ENCODE peak calls at places on chromosome 3, in four cellular contexts. K is neural crest cell, M is activated B cell treated with CpG ODN at 0.5 μM for 24 hours, L is colonic mucosa. A is an unnamed sample.

GRCh38 chr3:42745776-42746454 is 27.1 kb downstream of the CCDC13 start:
- DNase-seq in K (no peak), M (no peak), L (peak), A (peak)

GRCh38 chr3:72739521-72740466 is 108.5 kb downstream of the SHQ1 start:
- DNase-seq in K (no peak), M (no peak), L (peak), A (no peak)

GRCh38 chr3:77935418-77935817 is 895.5 kb downstream of the ROBO2 start:
- DNase-seq in K (no peak), M (no peak), L (no peak), A (no peak)

GRCh38 chr3:117706731-117707130 is 997.2 kb downstream of the TUSC7 start:
- DNase-seq in K (no peak), M (no peak), L (no peak), A (no peak)

GRCh38 chr3:18098960-18099587 is 326.1 kb downstream of the SATB1 start:
- DNase-seq in K (no peak), M (no peak), L (no peak), A (no peak)

GRCh38 chr3:182491571-182491970 is 301.7 kb upstream of the ATP11B start:
- DNase-seq in K (no peak), M (no peak), L (no peak), A (no peak)

GRCh38 chr3:184291044-184291737 is 7.8 kb upstream of the PSMD2 start:
- DNase-seq in K (no peak), M (no peak), L (no peak), A (no peak)

GRCh38 chr3:139353920-139354556 is 10.2 kb downstream of the MRPS22 start:
- DNase-seq in K (peak), M (no peak), L (no peak), A (no peak)

GRCh38 chr3:186239321-186239720 is 122.7 kb downstream of the DGKG start:
- DNase-seq in K (no peak), M (no peak), L (no peak), A (no peak)
- TF ChIP-seq CTCF in K (no peak), M (no peak), L (no peak), A (peak)

DNA sequence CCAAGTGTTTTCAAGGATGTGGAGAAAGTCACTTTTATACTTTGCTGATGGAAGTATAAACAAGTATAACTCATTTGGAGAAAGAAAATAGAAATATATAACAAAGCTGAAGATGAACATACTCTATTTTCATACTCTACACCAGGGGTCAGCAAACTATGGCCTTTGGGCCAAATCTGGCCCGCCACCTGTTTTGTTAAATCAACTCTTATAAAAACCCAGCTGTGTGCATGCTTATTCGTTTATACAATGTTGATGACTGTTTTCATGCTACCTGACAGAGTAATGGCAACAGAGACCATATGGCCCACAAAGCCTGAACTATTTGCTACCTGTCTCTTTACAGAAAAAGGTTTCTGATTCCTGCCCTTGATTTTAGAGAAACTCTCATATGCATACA is 124.0 kb downstream of the NR1D2 start:
- DNase-seq in K (no peak), M (no peak), L (no peak), A (no peak)
- TF ChIP-seq CTCF in K (peak), M (no peak), L (no peak), A (peak)

GRCh38 chr3:11654166-11654565 is 10.5 kb upstream of the VGLL4 start:
- DNase-seq in K (no peak), M (no peak), L (no peak), A (no peak)

GRCh38 chr3:11651477-11651876 is 7.8 kb upstream of the VGLL4 start:
- DNase-seq in K (no peak), M (no peak), L (no peak), A (no peak)

GRCh38 chr3:11651900-11652299 is 8.2 kb upstream of the VGLL4 start:
- DNase-seq in K (no peak), M (no peak), L (no peak), A (no peak)

GRCh38 chr3:11655188-11655928 is 11.6 kb upstream of the VGLL4 start:
- DNase-seq in K (no peak), M (no peak), L (no peak), A (no peak)

DNA sequence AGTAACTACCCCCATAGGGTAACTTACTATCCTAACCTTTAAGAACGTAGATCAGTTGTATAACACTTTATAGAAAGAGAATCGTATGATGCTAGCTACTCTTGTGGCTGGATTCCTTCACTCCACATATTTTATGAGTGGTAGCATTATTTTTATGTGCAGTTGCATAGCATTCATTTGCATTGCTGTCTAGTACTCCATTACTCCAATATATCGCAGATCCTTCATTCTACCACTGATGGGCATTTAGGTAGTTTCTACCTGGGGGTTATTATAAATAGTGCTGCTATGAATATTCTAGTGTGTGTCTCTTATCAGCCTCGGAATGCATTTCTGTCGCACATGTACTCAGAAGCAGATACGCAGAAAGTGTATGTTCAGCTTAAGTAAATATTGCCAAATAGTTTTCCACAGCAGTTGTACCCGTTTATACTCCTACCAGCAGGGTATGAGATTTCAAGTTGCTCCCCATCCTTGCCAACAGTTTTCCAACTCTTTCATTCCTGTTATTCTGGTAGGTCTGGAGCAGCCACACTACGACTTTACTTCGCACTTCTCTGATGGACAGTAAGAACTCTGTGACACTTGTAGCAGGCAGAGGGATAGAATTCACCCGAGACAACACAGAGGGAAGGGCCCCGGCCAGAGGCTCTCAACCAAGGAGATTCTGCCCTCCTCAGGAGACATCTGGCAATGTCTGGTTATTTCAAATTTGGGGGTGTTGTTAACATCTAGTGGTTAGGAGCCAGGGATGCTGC is 9.8 kb upstream of the VGLL4 start:
- DNase-seq in K (no peak), M (no peak), L (no peak), A (no peak)
- TF ChIP-seq CTCF in K (peak), M (no peak), L (no peak), A (no peak)

DNA sequence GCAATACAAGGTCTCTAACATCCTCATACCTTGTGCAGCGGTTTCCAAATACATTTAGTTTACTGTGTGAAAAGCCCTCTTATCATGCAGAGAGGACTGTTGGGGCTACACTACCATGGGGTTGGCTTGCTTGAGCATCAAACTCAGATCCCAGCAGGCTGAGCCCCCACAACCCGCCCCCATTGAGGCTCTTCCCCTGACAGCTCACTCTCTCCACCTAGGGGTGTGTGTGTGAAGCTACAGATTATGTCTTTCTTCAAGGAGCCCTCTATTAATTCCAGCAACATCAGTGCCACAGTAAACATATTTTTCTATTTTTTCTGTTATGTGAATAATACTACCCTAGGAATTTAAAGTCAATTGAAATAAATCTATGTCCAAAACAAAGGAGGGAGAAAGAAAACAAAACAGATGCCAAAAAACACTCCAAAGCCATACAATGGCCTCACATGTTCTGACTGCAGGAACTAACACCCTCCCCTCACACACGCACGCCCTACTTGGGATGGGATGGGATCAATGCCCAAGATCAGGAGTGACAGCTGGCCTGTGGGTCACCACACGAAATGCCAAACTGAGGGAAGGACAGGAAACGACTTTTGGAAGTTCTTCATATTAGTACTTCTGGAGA is 14.7 kb downstream of the TM4SF4 start:
- DNase-seq in K (no peak), M (no peak), L (no peak), A (no peak)
- TF ChIP-seq CTCF in K (peak), M (no peak), L (peak), A (peak)

A was measured in type B pancreatic cell.